ENCODE peak calls at places on chromosome 15, in five cellular contexts. U is GM23338; S is CD4-positive, alpha-beta T cell; M is heart left ventricle; W is cardiac muscle cell. I is an unnamed sample.

GRCh38 chr15:91956026-91956723 is 102.7 kb downstream of the SLCO3A1 start:
- DNase-seq in U (peak; percentile 43), S (no peak), M (peak; percentile 61), W (no peak), I (no peak)

GRCh38 chr15:85754993-85755392 is 39.7 kb downstream of the KLHL25 start:
- DNase-seq in U (no peak), S (no peak), M (peak; percentile 83), W (no peak), I (peak; percentile 32)

GRCh38 chr15:40409366-40409765 is 3.8 kb downstream of the IVD start:
- DNase-seq in U (no peak), S (no peak), M (no peak), W (no peak), I (no peak)

GRCh38 chr15:45105586-45105985 is 8.4 kb downstream of the DUOX2 start:
- DNase-seq in U (no peak), S (no peak), M (no peak), W (no peak), I (peak; percentile 17)

GRCh38 chr15:38671675-38672141 is 107.1 kb upstream of the RASGRP1 start:
- DNase-seq in U (no peak), S (peak; percentile 44), M (no peak), W (no peak), I (no peak)

GRCh38 chr15:65790692-65791334 is 1.3 kb downstream of the DENND4A start:
- DNase-seq in U (peak; percentile 13), S (no peak), M (no peak), W (no peak), I (no peak)

GRCh38 chr15:25931846-25932245 is 68.7 kb upstream of the ATP10A start:
- DNase-seq in U (no peak), S (no peak), M (no peak), W (no peak), I (no peak)

GRCh38 chr15:85778107-85778776 is 16.5 kb downstream of the KLHL25 start:
- DNase-seq in U (no peak), S (no peak), M (peak; percentile 65), W (no peak), I (peak; percentile 49)

GRCh38 chr15:85741021-85741421 is 53.7 kb downstream of the KLHL25 start:
- DNase-seq in U (peak; percentile 49), S (no peak), M (no peak), W (no peak), I (no peak)

GRCh38 chr15:46518381-46518780 is 883.6 kb downstream of the SQOR start:
- DNase-seq in U (no peak), S (no peak), M (no peak), W (no peak), I (no peak)

GRCh38 chr15:60932051-60932915 is 296.8 kb downstream of the RORA start:
- DNase-seq in U (peak; percentile 24), S (peak; percentile 44), M (no peak), W (no peak), I (no peak)

GRCh38 chr15:20358781-20359414 is 182.7 kb downstream of the GOLGA6L6 start:
- DNase-seq in U (no peak), S (no peak), M (no peak), W (no peak), I (no peak)

DNA sequence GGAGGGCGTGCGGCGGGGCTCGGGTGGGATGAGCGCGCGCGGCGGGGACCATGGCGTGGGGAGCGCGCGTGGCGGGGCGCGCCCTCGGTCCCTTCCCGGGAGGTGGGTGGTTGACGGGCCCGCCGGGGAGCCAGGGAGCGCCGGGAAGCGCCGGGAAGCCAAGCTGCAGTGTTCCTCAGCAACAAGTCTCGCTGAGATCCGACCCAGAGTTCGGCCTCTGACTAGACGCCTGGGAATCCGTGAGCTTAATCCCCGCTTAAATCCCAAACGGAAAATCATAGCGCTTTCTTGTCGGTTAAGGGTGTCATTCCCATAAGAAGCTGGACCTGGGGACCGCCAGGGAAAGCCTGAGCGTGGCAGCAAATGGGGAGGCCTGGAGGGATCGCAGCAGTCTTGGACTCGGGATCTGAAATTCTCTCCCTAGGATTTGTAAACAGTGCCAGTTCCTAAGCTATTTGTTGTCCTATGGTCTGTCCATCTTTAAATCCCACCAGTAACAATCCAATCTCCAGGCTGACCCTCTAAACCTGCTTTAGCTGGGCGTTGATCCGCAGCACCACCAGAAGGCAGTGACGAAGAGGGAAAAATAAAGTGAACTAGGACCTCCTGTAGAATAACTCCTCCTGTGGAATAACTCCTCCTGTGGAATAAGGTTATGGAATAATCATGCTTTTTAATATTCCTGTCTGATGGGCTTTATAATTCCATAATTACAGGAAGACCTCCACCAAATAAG is 560 bp upstream of the NEDD4 start:
- DNase-seq in U (peak; percentile 70), S (no peak), M (no peak), W (no peak), I (no peak)
- H3K27ac ChIP-seq in U (no peak overlapping the region), S (no peak overlapping the region), M (peak overlapping the region; percentile 90), W (peak overlapping the region; percentile 67), I (peak overlapping the region; percentile 80)

DNA sequence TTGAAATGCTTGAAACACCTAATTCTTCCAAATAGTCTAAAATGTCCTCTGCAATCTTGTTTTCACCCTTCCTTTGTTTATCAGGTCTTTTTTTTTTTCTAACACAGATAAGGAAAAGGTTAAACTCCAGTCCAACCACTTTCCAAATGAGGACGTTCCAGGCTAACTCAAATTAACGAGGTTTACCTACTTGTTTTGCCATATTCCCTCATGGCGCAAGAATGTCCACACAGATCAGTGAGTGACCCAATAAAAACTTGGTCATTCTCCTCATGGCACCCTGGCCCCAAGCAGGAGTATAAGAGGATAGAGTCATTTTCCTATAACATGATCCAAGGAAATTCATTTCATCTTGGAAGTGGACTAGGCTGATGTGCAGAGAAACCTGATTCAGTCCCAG is 6.6 kb upstream of the LIPC start:
- DNase-seq in U (no peak), S (no peak), M (no peak), W (no peak), I (no peak)
- H3K27ac ChIP-seq in U (no peak overlapping the region), S (no peak overlapping the region), M (no peak overlapping the region), W (no peak overlapping the region), I (no peak overlapping the region)

GRCh38 chr15:78565951-78566774 is 843 bp downstream of the CHRNA5 start:
- DNase-seq in U (peak; percentile 59), S (no peak), M (no peak), W (peak; percentile 29), I (no peak)
- H3K27ac ChIP-seq in U (no peak overlapping the region), S (no peak overlapping the region), M (no peak overlapping the region), W (no peak overlapping the region), I (no peak overlapping the region)

GRCh38 chr15:77418341-77419049 is 1.4 kb downstream of the PEAK1 start:
- DNase-seq in U (no peak), S (no peak), M (no peak), W (no peak), I (no peak)
- H3K27ac ChIP-seq in U (no peak overlapping the region), S (no peak overlapping the region), M (peak overlapping the region; percentile 95), W (no peak overlapping the region), I (peak overlapping the region; percentile 93)

DNA sequence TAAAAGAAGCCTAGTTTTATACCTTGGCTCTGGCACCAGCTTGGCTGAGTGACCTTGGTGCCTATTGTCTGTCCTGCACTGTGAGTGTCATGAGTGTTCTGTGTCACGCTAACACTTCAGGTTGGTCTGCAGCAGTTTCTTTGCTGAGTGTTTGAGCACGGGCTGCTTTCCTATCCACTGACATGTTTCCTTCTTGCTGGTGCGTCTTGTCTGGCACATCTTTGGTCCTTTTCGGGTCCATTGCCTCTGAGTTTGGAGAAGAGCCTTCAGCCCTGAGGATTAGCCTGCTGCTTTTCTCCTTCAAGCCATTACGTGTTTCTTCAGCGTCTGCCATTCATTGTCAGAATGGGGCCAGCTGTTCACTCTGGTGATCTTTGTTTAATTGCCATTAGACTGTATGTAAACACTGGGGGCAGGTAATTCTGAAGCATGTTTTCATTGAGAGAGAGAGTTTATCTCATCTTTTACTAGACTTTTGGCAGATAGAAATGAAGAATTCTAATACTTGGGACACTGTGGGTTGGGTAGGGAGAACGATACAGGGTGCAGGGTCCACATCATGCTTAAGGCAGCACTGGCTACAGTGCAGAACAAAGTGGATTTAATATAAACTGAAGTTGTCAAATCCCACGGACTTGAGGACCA is 55.5 kb downstream of the LRRC28 start:
- DNase-seq in U (peak; percentile 14), S (no peak), M (peak; percentile 66), W (peak; percentile 76), I (no peak)
- H3K27ac ChIP-seq in U (peak overlapping the region; percentile 0), S (no peak overlapping the region), M (peak overlapping the region; percentile 80), W (peak overlapping the region; percentile 87), I (no peak overlapping the region)

I was measured in left lung.